ENCODE peak calls at places on chromosomes 16 and 17, in nine cellular contexts. M is cardiac fibroblast, E is H9, I is endothelial cell, C is fibroblast of pulmonary artery, K is GM10248, Y is GM20000, L is tibial nerve, W is upper lobe of right lung. Q is an unnamed sample.

GRCh38 chr17:76034433-76035185 is 7.5 kb upstream of the EVPL start:
- DNase-seq in L (no peak), K (no peak), W (no peak), Y (no peak), C (no peak), I (no peak), M (no peak), E (no peak), Q (no peak)

GRCh38 chr17:39143552-39144093 is 7.8 kb downstream of the PLXDC1 start:
- DNase-seq in I (no peak), W (no peak), E (no peak), C (no peak), L (peak), Y (no peak), M (no peak), K (no peak), Q (no peak)

GRCh38 chr16:53945996-53946395 is 242.0 kb downstream of the FTO start:
- DNase-seq in W (no peak), K (peak), L (no peak), Y (peak), M (peak), I (peak), E (no peak), C (peak), Q (no peak)

GRCh38 chr17:73654241-73654640 is 10.0 kb upstream of the SDK2 start:
- DNase-seq in Y (no peak), I (no peak), L (no peak), C (no peak), W (no peak), K (no peak), M (no peak), E (no peak), Q (no peak)

GRCh38 chr16:87648698-87649487 is 46.6 kb downstream of the JPH3 start:
- DNase-seq in C (no peak), L (no peak), Y (no peak), E (no peak), K (no peak), W (no peak), I (no peak), M (no peak), Q (no peak)

GRCh38 chr16:84117482-84117843 is 721 bp upstream of the MBTPS1 start:
- DNase-seq in M (no peak), E (no peak), W (no peak), L (no peak), C (peak), I (no peak), K (peak), Y (peak), Q (no peak)

GRCh38 chr17:67280279-67280678 is 35.3 kb upstream of the HELZ start:
- DNase-seq in E (no peak), Y (no peak), M (peak), L (peak), W (no peak), K (no peak), C (peak), I (no peak), Q (no peak)

GRCh38 chr16:77359065-77359502 is 75.8 kb downstream of the ADAMTS18 start:
- DNase-seq in E (no peak), W (no peak), L (no peak), M (no peak), K (no peak), C (peak), Y (no peak), I (no peak), Q (no peak)

GRCh38 chr17:69069289-69069688 is 8.6 kb upstream of the ABCA9 start:
- DNase-seq in K (no peak), Y (no peak), C (no peak), E (no peak), I (no peak), W (no peak), M (no peak), L (no peak), Q (no peak)

GRCh38 chr17:40608061-40608581 is 39.5 kb downstream of the SMARCE1 start:
- DNase-seq in I (no peak), L (no peak), K (no peak), E (no peak), C (no peak), Y (no peak), W (no peak), M (no peak), Q (no peak)

GRCh38 chr16:2465653-2466415 is 5.3 kb upstream of the NTN3 start:
- DNase-seq in M (no peak), E (peak), I (no peak), W (no peak), L (no peak), K (no peak), Y (no peak), C (no peak), Q (no peak)

GRCh38 chr16:82152641-82153094 is 17.4 kb downstream of the MPHOSPH6 start:
- DNase-seq in L (no peak), K (no peak), W (no peak), C (no peak), E (no peak), I (no peak), Y (no peak), M (peak), Q (no peak)

GRCh38 chr16:720990-721764 is at the start of gene ANTKMT:
- DNase-seq in I (peak), W (peak), K (peak), L (peak), E (peak), C (peak), Y (peak), M (peak), Q (peak)
- TF ChIP-seq CTCF in I (no peak), W (no peak), K (no peak), L (peak), E (no peak), C (no peak), Y (no peak), M (no peak), Q (no peak)

GRCh38 chr16:69495821-69496220 is 69.9 kb upstream of the NFAT5 start:
- DNase-seq in K (no peak), Y (no peak), M (no peak), W (no peak), L (no peak), C (no peak), E (no peak), I (no peak), Q (no peak)

GRCh38 chr16:69498926-69499325 is 66.8 kb upstream of the NFAT5 start:
- DNase-seq in L (no peak), C (no peak), Y (no peak), I (no peak), E (no peak), M (no peak), W (no peak), K (no peak), Q (no peak)

GRCh38 chr16:69496376-69496775 is 69.4 kb upstream of the NFAT5 start:
- DNase-seq in Y (no peak), I (no peak), W (no peak), L (no peak), K (no peak), C (no peak), E (no peak), M (no peak), Q (no peak)

GRCh38 chr16:69497876-69498596 is 67.7 kb upstream of the NFAT5 start:
- DNase-seq in M (no peak), W (no peak), K (no peak), I (no peak), E (no peak), L (no peak), C (no peak), Y (no peak), Q (no peak)

DNA sequence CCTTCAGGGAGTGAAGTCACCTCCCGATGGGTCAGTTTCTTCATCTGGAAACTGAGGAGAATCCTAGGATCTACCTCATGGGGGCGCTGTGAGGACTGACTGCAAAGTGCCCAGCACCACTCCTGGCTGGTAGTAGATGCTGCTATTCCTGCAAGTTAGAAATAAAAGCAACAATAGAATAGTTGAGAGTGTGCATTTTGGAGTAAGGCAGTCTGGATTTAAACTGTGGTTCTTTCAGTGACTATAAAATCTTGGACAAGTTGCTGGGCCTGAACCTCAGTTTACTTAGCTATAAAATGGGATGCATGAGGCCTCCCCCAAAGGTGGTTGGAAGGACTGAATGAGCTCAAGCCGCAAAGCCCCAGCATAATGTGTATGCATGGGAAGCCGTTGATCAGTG is 70.6 kb downstream of the CYB5B start:
- DNase-seq in I (peak), K (peak), W (no peak), C (peak), M (peak), E (peak), L (no peak), Y (peak), Q (no peak)
- TF ChIP-seq CTCF in I (peak), K (peak), W (peak), C (peak), M (peak), E (peak), L (no peak), Y (no peak), Q (no peak)

GRCh38 chr17:8963017-8963416 is 2.5 kb downstream of the PIK3R5 start:
- DNase-seq in I (no peak), C (no peak), K (peak), M (no peak), W (no peak), E (no peak), L (no peak), Y (no peak), Q (no peak)

GRCh38 chr17:8964801-8965393 is 610 bp downstream of the PIK3R5 start:
- DNase-seq in I (peak), E (peak), Y (no peak), C (no peak), L (no peak), K (no peak), W (peak), M (no peak), Q (no peak)

GRCh38 chr17:8966926-8967325 is 1.4 kb upstream of the PIK3R5 start:
- DNase-seq in K (no peak), I (no peak), E (no peak), W (no peak), M (no peak), Y (no peak), C (no peak), L (no peak), Q (no peak)

GRCh38 chr17:8963665-8964258 is 1.7 kb downstream of the PIK3R5 start:
- DNase-seq in W (no peak), E (no peak), L (no peak), I (no peak), K (no peak), M (no peak), C (no peak), Y (no peak), Q (no peak)

DNA sequence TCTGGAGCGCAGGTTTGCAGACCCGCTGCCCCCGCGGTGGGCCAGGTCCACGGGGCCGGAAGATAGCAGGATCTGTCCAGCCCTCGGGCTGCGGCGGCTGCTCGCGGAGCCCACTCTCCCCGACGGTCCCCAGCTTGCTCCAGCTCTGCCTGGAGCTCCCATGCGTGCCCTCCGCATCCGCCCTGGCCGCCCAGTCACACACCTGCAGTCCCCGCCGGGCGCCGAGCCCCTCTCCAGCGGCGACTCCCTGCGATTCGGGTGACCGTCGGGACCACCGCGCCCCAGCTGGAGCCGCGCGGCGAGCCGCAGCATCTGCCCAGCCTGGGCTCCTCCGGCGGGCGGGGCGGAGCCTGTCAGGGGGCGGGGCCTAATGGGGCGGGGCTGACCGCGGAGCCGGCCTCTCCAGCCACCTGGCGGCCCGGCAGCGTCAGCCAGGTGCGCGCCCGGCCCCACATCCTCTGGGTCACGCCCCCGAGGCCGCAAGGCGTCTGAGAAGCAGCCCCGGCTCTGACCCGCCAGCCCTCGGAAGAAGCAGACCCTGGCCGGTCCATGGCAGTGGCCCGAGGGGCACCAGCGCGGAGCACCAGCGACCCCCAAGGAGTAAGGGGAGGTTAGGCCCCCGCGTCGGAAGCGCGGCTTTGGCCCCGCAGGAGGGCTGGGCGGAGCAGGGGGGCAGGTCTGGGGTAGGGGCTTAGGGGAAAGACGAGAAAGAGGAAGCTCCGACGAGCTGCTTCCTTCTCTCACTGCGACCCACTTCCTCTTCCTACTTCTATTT is at the start of gene PIK3R5:
- DNase-seq in M (no peak), L (no peak), C (no peak), W (peak), K (peak), Y (peak), E (peak), I (peak), Q (no peak)
- TF ChIP-seq CTCF in M (no peak), L (no peak), C (no peak), W (no peak), K (no peak), Y (no peak), E (peak), I (peak), Q (no peak)

DNA sequence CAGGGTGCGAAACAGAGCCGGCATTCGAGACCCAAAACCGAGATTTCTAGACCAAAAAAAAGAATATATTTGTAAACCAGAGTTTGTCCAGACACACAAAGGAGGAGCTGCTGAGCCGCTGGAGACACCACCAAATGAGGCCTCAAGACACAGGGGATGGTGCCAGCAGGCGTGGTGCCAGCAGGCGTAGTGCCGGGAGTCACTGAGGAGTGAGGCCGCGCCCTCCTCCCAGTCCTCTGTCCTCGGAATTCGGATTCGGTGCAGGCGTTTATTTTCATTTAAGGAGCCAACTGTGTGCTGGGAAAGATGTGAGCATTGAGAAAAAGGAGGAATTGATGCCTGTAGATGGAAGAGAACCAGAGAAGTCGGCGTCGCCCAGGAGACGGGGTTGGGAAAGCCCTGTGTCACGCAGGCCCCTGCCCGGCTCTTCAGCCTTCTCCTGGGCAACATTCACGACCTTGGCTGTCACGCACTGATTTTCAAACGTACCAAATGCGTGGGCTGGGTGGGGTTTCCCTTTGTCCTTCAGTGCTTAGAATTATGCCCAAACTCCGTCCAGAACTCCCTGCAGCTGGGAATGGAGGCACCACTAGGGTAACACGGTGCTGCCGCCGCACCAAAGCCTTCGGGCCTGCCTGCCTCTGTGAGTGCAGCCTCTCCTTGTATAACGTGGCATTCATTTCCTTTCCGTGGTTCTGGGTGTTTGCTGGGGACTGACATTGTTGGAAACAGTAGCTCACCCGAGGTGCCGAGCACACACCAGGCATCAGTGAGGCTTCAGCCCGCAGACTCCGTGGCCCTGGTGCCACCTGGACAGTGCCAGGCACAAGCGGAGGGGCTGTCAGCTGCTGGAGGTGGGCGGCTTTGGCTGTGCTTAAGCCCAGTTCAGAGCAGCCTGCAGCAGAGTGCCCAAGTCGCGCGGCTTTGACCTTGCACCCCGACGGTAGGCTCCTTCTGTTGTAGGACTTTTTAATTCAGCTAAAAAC is 49.0 kb upstream of the CHMP6 start:
- DNase-seq in Y (no peak), I (no peak), E (no peak), W (peak), M (peak), K (no peak), L (peak), C (peak), Q (peak)
- TF ChIP-seq CTCF in Y (no peak), I (no peak), E (no peak), W (no peak), M (peak), K (no peak), L (no peak), C (peak), Q (no peak)

GRCh38 chr16:90020838-90021382 is 1.7 kb upstream of the DBNDD1 start:
- DNase-seq in K (no peak), M (no peak), W (no peak), E (no peak), Y (no peak), C (peak), L (no peak), I (no peak), Q (no peak)

GRCh38 chr16:90019201-90019542 is at the start of gene DBNDD1:
- DNase-seq in K (no peak), I (no peak), C (no peak), Y (no peak), E (peak), W (no peak), L (no peak), M (no peak), Q (no peak)

GRCh38 chr16:90020260-90020837 is 1.1 kb upstream of the DBNDD1 start:
- DNase-seq in I (no peak), Y (no peak), C (no peak), M (no peak), E (no peak), L (no peak), W (no peak), K (no peak), Q (no peak)

GRCh38 chr16:90018297-90019200 is 707 bp downstream of the DBNDD1 start:
- DNase-seq in E (peak), I (peak), K (no peak), M (no peak), W (no peak), C (no peak), L (no peak), Y (no peak), Q (no peak)

DNA sequence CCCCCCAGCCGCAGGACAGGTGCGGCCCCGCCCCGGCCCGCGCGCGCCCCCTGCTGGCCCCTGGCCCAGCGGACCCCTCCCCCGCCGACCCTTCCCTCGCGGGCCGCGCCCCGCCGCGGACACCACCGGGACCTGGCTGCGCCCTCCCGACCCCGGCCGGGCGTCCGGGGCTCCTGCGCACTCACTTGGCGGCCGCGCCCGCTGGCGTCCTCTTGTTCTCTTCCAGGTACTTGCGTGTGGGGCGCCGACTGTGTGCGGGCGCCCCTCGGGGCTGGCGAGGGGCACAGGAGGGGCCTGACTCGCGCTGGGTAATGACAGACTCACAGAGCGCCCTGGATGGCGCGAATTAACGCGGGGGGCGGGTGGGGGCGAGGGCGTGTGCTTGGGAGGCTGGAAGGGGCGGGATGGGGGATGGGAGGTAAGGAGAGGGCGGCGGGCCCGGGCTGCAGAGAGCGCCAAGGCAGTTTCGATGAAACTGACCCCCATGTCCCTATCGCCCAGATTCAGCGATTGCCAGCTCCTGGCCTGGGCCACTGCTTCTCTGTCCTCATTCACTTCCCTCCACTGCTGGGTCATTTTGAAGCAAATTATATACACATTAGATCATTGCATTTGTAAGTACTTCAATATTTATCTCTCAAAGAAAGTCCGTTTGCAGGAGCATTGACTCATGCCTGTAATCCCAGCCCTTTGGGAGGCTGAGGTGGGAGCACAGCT is 445 bp upstream of the DBNDD1 start:
- DNase-seq in Y (peak), L (no peak), I (peak), W (peak), C (peak), K (peak), E (peak), M (peak), Q (no peak)
- TF ChIP-seq CTCF in Y (peak), L (peak), I (peak), W (peak), C (no peak), K (peak), E (peak), M (no peak), Q (no peak)

GRCh38 chr17:7329360-7330098 is 394 bp upstream of the NEURL4 start:
- DNase-seq in L (peak), C (peak), K (peak), Y (peak), M (peak), I (peak), W (peak), E (peak), Q (peak)
- TF ChIP-seq CTCF in L (peak), C (no peak), K (no peak), Y (no peak), M (no peak), I (no peak), W (no peak), E (peak), Q (no peak)

DNA sequence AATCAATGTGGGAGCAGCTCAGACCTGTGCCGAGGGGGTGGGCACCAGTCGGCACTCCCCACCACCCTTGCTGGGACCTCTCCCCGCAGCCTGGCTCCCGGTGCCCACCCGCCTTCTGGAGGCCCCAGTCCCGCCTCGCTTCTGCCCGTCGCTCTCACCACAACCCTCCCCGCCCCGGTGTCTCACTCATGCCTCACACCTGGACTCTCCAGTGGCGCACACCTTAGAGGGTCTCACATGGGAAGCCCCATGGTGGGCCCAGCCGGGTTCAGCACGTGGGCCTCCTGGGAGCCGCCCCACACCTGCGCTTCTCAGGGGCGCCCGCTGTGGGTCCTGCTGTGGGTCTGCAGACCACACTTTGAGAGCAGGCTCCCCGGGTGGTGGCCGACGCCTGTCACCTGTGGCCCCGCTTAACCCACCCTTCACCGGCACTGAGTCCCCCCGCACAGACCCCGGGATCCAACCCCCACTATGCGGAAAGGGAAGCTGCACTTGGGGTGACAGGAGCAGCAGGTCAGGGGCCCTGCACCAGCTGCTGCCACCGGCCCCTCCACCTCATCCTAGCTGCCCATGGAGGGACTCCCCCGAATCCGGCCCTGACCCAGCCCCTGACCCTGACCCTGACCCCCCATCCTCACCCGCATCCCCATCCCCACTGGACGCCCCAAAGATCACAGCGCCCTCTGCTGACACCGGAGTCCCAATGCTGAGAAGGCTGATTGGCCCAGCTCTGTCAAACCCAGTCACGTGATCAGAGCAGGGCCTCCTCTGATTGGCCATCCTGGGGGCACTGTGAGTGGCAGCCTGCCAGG is 27.4 kb upstream of the SLC38A10 start:
- DNase-seq in C (no peak), L (no peak), W (no peak), E (no peak), M (no peak), I (no peak), K (peak), Y (peak), Q (no peak)
- TF ChIP-seq CTCF in C (peak), L (no peak), W (peak), E (peak), M (peak), I (no peak), K (peak), Y (peak), Q (no peak)

Q was measured in omental fat pad.